ENCODE peak calls at places on chromosomes 11 and 22, in five cellular contexts. One of them, this sample, is unnamed. For H3K27me3, the result is how much of the 10 kb centered on the place peaks cover.

GRCh38 chr11:93197383-93198220 is at the start of gene SLC36A4:
- DNase-seq in heart right ventricle: peak
- DNase-seq in cardiac muscle cell: peak
- DNase-seq in GM23248: peak
- DNase-seq in fibroblast of lung: peak
- DNase-seq in this sample: peak

GRCh38 chr11:115912484-115912945 is 408.3 kb upstream of the CADM1 start:
- DNase-seq in heart right ventricle: no peak
- DNase-seq in cardiac muscle cell: peak
- DNase-seq in fibroblast of lung: peak
- DNase-seq in GM23248: no peak
- DNase-seq in this sample: no peak

GRCh38 chr11:17734986-17735822 is 623 bp downstream of the KCNC1 start:
- DNase-seq in fibroblast of lung: peak
- DNase-seq in heart right ventricle: peak
- DNase-seq in cardiac muscle cell: peak
- DNase-seq in GM23248: peak
- DNase-seq in this sample: no peak

GRCh38 chr22:30033891-30034290 is 46.4 kb upstream of the HORMAD2 start:
- DNase-seq in fibroblast of lung: no peak
- DNase-seq in GM23248: no peak
- DNase-seq in cardiac muscle cell: no peak
- DNase-seq in heart right ventricle: no peak
- DNase-seq in this sample: no peak

GRCh38 chr11:74321487-74322188 is 10.2 kb upstream of the P4HA3 start:
- DNase-seq in heart right ventricle: no peak
- DNase-seq in cardiac muscle cell: peak
- DNase-seq in GM23248: peak
- DNase-seq in fibroblast of lung: peak
- DNase-seq in this sample: peak

GRCh38 chr22:20239063-20239950 is 28.8 kb downstream of the RTN4R start:
- DNase-seq in GM23248: peak
- DNase-seq in heart right ventricle: peak
- DNase-seq in cardiac muscle cell: no peak
- DNase-seq in fibroblast of lung: peak
- DNase-seq in this sample: no peak

GRCh38 chr11:74505911-74506310 is 12.4 kb upstream of the LIPT2 start:
- DNase-seq in GM23248: no peak
- DNase-seq in heart right ventricle: no peak
- DNase-seq in cardiac muscle cell: no peak
- DNase-seq in fibroblast of lung: no peak
- DNase-seq in this sample: no peak

GRCh38 chr22:22368516-22368915 is 123.9 kb downstream of the VPREB1 start:
- DNase-seq in GM23248: no peak
- DNase-seq in fibroblast of lung: no peak
- DNase-seq in cardiac muscle cell: no peak
- DNase-seq in heart right ventricle: no peak
- DNase-seq in this sample: no peak

GRCh38 chr22:33756508-33756949 is 163.7 kb downstream of the LARGE1 start:
- DNase-seq in fibroblast of lung: no peak
- DNase-seq in heart right ventricle: no peak
- DNase-seq in cardiac muscle cell: peak
- DNase-seq in GM23248: no peak
- DNase-seq in this sample: no peak

GRCh38 chr11:130313383-130314183 is 1.1 kb downstream of the ZBTB44 start:
- DNase-seq in heart right ventricle: no peak
- DNase-seq in cardiac muscle cell: no peak
- DNase-seq in fibroblast of lung: no peak
- DNase-seq in GM23248: peak
- DNase-seq in this sample: no peak

GRCh38 chr11:48066881-48067800 is 86.8 kb downstream of the PTPRJ start:
- DNase-seq in heart right ventricle: no peak
- DNase-seq in fibroblast of lung: peak
- DNase-seq in GM23248: peak
- DNase-seq in cardiac muscle cell: no peak
- DNase-seq in this sample: no peak

GRCh38 chr11:66985508-66986177 is 10.5 kb downstream of the C11orf86 start:
- DNase-seq in fibroblast of lung: no peak
- DNase-seq in GM23248: no peak
- DNase-seq in cardiac muscle cell: no peak
- DNase-seq in heart right ventricle: peak
- DNase-seq in this sample: no peak

GRCh38 chr22:50091092-50091491 is 1.3 kb downstream of the MOV10L1 start:
- DNase-seq in cardiac muscle cell: no peak
- DNase-seq in heart right ventricle: no peak
- DNase-seq in fibroblast of lung: no peak
- DNase-seq in GM23248: no peak
- DNase-seq in this sample: no peak

GRCh38 chr11:62552931-62553838 is 6.6 kb upstream of the AHNAK start:
- DNase-seq in heart right ventricle: peak
- DNase-seq in cardiac muscle cell: peak
- DNase-seq in fibroblast of lung: peak
- DNase-seq in GM23248: peak
- DNase-seq in this sample: peak

GRCh38 chr11:65599955-65600246 is 4.3 kb upstream of the KCNK7 start:
- DNase-seq in heart right ventricle: no peak
- DNase-seq in fibroblast of lung: no peak
- DNase-seq in GM23248: no peak
- DNase-seq in cardiac muscle cell: no peak
- DNase-seq in this sample: no peak

GRCh38 chr11:119155733-119156492 is 7.1 kb downstream of the ABCG4 start:
- DNase-seq in GM23248: peak
- DNase-seq in heart right ventricle: no peak
- DNase-seq in fibroblast of lung: no peak
- DNase-seq in cardiac muscle cell: no peak
- DNase-seq in this sample: no peak

GRCh38 chr11:68753300-68753699 is 2.0 kb upstream of the TESMIN start:
- DNase-seq in GM23248: no peak
- DNase-seq in fibroblast of lung: no peak
- DNase-seq in heart right ventricle: no peak
- DNase-seq in cardiac muscle cell: no peak
- DNase-seq in this sample: no peak

GRCh38 chr11:1548221-1549070 is 23.6 kb downstream of the DUSP8 start:
- DNase-seq in fibroblast of lung: peak
- DNase-seq in cardiac muscle cell: peak
- DNase-seq in GM23248: peak
- DNase-seq in heart right ventricle: peak
- DNase-seq in this sample: no peak

GRCh38 chr11:125933030-125933813 is 12.6 kb upstream of the VSIG10L2 start:
- DNase-seq in heart right ventricle: no peak
- DNase-seq in GM23248: no peak
- DNase-seq in fibroblast of lung: no peak
- DNase-seq in cardiac muscle cell: no peak
- DNase-seq in this sample: no peak

GRCh38 chr11:76265771-76266241 is 59.5 kb upstream of the WNT11 start:
- DNase-seq in cardiac muscle cell: no peak
- DNase-seq in fibroblast of lung: peak
- DNase-seq in heart right ventricle: no peak
- DNase-seq in GM23248: peak
- DNase-seq in this sample: no peak

GRCh38 chr22:43198126-43198525 is 11.2 kb upstream of the TTLL12 start:
- DNase-seq in cardiac muscle cell: no peak
- DNase-seq in fibroblast of lung: no peak
- DNase-seq in heart right ventricle: no peak
- DNase-seq in GM23248: no peak
- DNase-seq in this sample: no peak
- H3K4me3 ChIP-seq in cardiac muscle cell: no peak
- H3K4me3 ChIP-seq in fibroblast of lung: no peak
- H3K4me3 ChIP-seq in heart right ventricle: no peak
- H3K4me3 ChIP-seq in GM23248: no peak
- H3K4me3 ChIP-seq in this sample: no peak

GRCh38 chr22:36578619-36579018 is 49.7 kb upstream of the EIF3D start:
- DNase-seq in fibroblast of lung: no peak
- DNase-seq in cardiac muscle cell: no peak
- DNase-seq in heart right ventricle: no peak
- DNase-seq in GM23248: no peak
- DNase-seq in this sample: no peak
- H3K27me3 ChIP-seq in fibroblast of lung: under half
- H3K27me3 ChIP-seq in cardiac muscle cell: under half
- H3K27me3 ChIP-seq in heart right ventricle: under half
- H3K27me3 ChIP-seq in GM23248: under half
- H3K27me3 ChIP-seq in this sample: under half

GRCh38 chr11:44617671-44618461 is 52.4 kb downstream of the CD82 start:
- DNase-seq in GM23248: no peak
- DNase-seq in heart right ventricle: no peak
- DNase-seq in cardiac muscle cell: no peak
- DNase-seq in fibroblast of lung: no peak
- DNase-seq in this sample: no peak
- H3K4me3 ChIP-seq in GM23248: no peak
- H3K4me3 ChIP-seq in heart right ventricle: no peak
- H3K4me3 ChIP-seq in cardiac muscle cell: no peak
- H3K4me3 ChIP-seq in fibroblast of lung: no peak
- H3K4me3 ChIP-seq in this sample: no peak

DNA sequence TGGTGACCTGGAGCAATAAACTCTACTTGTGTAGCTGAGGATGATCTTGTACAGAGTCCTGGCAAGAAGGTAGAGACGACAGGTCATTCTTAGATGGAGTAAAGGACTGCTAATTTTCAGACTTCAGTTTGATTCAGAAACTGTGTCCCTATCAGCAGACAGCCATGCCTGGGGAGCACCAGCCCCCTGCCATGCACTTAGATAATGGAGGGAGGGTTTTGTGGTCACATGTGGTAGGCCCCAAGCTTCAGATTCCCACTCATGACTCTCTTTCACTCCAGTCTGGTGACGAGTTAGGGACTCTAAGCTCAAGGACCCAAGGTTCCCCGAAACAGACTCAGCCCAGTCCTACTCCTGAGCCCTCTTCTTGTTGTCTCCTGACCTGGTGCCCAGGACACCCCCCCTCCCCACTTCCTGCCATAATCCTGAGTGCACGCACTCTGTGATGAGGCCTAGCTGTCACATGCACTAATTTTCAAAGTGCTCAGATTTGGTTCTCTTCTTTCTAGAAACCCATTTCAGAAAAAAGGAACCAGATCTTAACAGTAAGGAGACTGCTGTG is 10.3 kb upstream of the AMPD3 start:
- DNase-seq in heart right ventricle: no peak
- DNase-seq in cardiac muscle cell: no peak
- DNase-seq in GM23248: no peak
- DNase-seq in fibroblast of lung: no peak
- DNase-seq in this sample: no peak
- H3K27me3 ChIP-seq in heart right ventricle: under half
- H3K27me3 ChIP-seq in cardiac muscle cell: under half
- H3K27me3 ChIP-seq in GM23248: under half
- H3K27me3 ChIP-seq in fibroblast of lung: under half
- H3K27me3 ChIP-seq in this sample: under half

This sample was measured in BJ.